ENCODE peak calls at places on chromosomes 11 and 22, in five cellular contexts. U is tibial artery, Z is lower leg skin, F is Peyer's patch, X is SK-N-SH. S is an unnamed sample.

GRCh38 chr11:8709002-8709672 is 26.5 kb downstream of the RPL27A start:
- DNase-seq in U (peak; percentile 93), Z (peak; percentile 95), F (no peak), X (peak; percentile 87), S (no peak)

GRCh38 chr11:62856333-62856910 is 17.0 kb upstream of the WDR74 start:
- DNase-seq in U (no peak), Z (no peak), F (no peak), X (no peak), S (no peak)

GRCh38 chr11:111303476-111303875 is 5.1 kb downstream of the POU2AF3 start:
- DNase-seq in U (no peak), Z (no peak), F (no peak), X (no peak), S (no peak)

GRCh38 chr11:6625156-6625831 is 6.1 kb upstream of the TPP1 start:
- DNase-seq in U (no peak), Z (peak; percentile 73), F (no peak), X (no peak), S (no peak)

GRCh38 chr11:80916180-80916811 is 1475.5 kb upstream of the TENM4 start:
- DNase-seq in U (no peak), Z (no peak), F (no peak), X (no peak), S (no peak)

GRCh38 chr22:37560682-37561208 is 465 bp downstream of the CDC42EP1 start:
- DNase-seq in U (no peak), Z (peak; percentile 91), F (no peak), X (peak; percentile 65), S (peak; percentile 61)

GRCh38 chr22:45235101-45235777 is 5.5 kb downstream of the KIAA0930 start:
- DNase-seq in U (no peak), Z (no peak), F (no peak), X (no peak), S (no peak)

GRCh38 chr11:131867457-131868257 is 497.2 kb downstream of the NTM start:
- DNase-seq in U (peak; percentile 73), Z (no peak), F (peak; percentile 53), X (peak; percentile 70), S (peak; percentile 73)

GRCh38 chr11:36075053-36075452 is 131.2 kb downstream of the LDLRAD3 start:
- DNase-seq in U (no peak), Z (no peak), F (no peak), X (no peak), S (no peak)

GRCh38 chr11:7600205-7600775 is 73.0 kb downstream of the CYB5R2 start:
- DNase-seq in U (peak; percentile 90), Z (peak; percentile 93), F (no peak), X (no peak), S (no peak)

GRCh38 chr22:50017701-50018224 is 5.2 kb upstream of the IL17REL start:
- DNase-seq in U (no peak), Z (no peak), F (no peak), X (no peak), S (no peak)

GRCh38 chr11:123547180-123547579 is 107.2 kb downstream of the SCN3B start:
- DNase-seq in U (no peak), Z (no peak), F (no peak), X (no peak), S (no peak)

GRCh38 chr11:118048472-118049370 is 28.2 kb upstream of the TMPRSS4 start:
- DNase-seq in U (no peak), Z (peak; percentile 48), F (no peak), X (no peak), S (no peak)

GRCh38 chr11:121672630-121673487 is 220.1 kb upstream of the SORL1-AS1 start:
- DNase-seq in U (peak; percentile 49), Z (no peak), F (no peak), X (peak; percentile 59), S (no peak)

GRCh38 chr11:47259178-47259977 is 1.6 kb downstream of the NR1H3 start:
- DNase-seq in U (no peak), Z (no peak), F (no peak), X (peak; percentile 74), S (peak; percentile 42)

GRCh38 chr22:36910461-36910860 is 3.0 kb upstream of the CSF2RB start:
- DNase-seq in U (no peak), Z (no peak), F (no peak), X (no peak), S (no peak)

GRCh38 chr11:113314389-113315301 is at the start of gene TTC12:
- DNase-seq in U (peak; percentile 89), Z (peak; percentile 98), F (peak; percentile 98), X (peak; percentile 97), S (peak; percentile 97)

GRCh38 chr11:36033082-36033751 is 89.4 kb downstream of the LDLRAD3 start:
- DNase-seq in U (no peak), Z (no peak), F (no peak), X (no peak), S (no peak)

GRCh38 chr11:91220476-91221202 is 997.8 kb upstream of the CHORDC1 start:
- DNase-seq in U (no peak), Z (no peak), F (no peak), X (no peak), S (no peak)

GRCh38 chr11:15266999-15267398 is 152.3 kb downstream of the INSC start:
- DNase-seq in U (no peak), Z (no peak), F (no peak), X (no peak), S (no peak)

GRCh38 chr11:134170909-134171281 is 52.9 kb downstream of the NCAPD3 start:
- DNase-seq in U (no peak), Z (no peak), F (no peak), X (no peak), S (no peak)

GRCh38 chr11:103465555-103466140 is 356.4 kb downstream of the DYNC2H1 start:
- DNase-seq in U (no peak), Z (no peak), F (no peak), X (no peak), S (no peak)

GRCh38 chr11:103464420-103464819 is 355.2 kb downstream of the DYNC2H1 start:
- DNase-seq in U (no peak), Z (no peak), F (no peak), X (no peak), S (no peak)
- TF ChIP-seq CTCF in U (no peak), Z (no peak), F (no peak), X (peak; percentile 35), S (no peak)

GRCh38 chr11:889686-890475 is 20.7 kb downstream of the CHID1 start:
- DNase-seq in U (no peak), Z (no peak), F (no peak), X (no peak), S (no peak)
- TF ChIP-seq CTCF in U (no peak), Z (no peak), F (no peak), X (no peak), S (no peak)

GRCh38 chr11:12006552-12007229 is 1.7 kb downstream of the DKK3 start:
- DNase-seq in U (no peak), Z (peak; percentile 68), F (no peak), X (no peak), S (no peak)
- TF ChIP-seq CTCF in U (no peak), Z (no peak), F (no peak), X (no peak), S (no peak)

GRCh38 chr11:534592-535518 is 521 bp downstream of the HRAS start:
- DNase-seq in U (no peak), Z (peak; percentile 95), F (peak; percentile 71), X (peak; percentile 71), S (no peak)
- TF ChIP-seq CTCF in U (no peak), Z (no peak), F (peak; percentile 23), X (peak; percentile 10), S (no peak)

GRCh38 chr11:70739811-70740474 is 341.6 kb downstream of the CTTN start:
- DNase-seq in U (no peak), Z (no peak), F (no peak), X (no peak), S (no peak)
- TF ChIP-seq CTCF in U (no peak), Z (no peak), F (no peak), X (no peak), S (peak; percentile 13)

GRCh38 chr22:22099833-22100812 is 117.5 kb upstream of the TOP3B start:
- DNase-seq in U (no peak), Z (no peak), F (no peak), X (no peak), S (no peak)
- TF ChIP-seq CTCF in U (no peak), Z (no peak), F (no peak), X (peak; percentile 38), S (no peak)

S was measured in nephron progenitor cell.